ENCODE peak calls at places on chromosomes 7 and 10, in nine cellular contexts. One of them, this sample, is unnamed. For H3K27me3 and H3K36me3, the result is how much of the 10 kb centered on the place peaks cover.

GRCh38 chr10:59833810-59834209 is 72.5 kb downstream of the CCDC6 start:
- DNase-seq in thyroid gland: no peak
- DNase-seq in PC-3: no peak
- DNase-seq in ascending aorta: no peak
- DNase-seq in stomach: no peak
- DNase-seq in transverse colon: peak
- DNase-seq in kidney epithelial cell: no peak
- DNase-seq in fibroblast of lung: no peak
- DNase-seq in hepatocyte: no peak
- DNase-seq in this sample: no peak

GRCh38 chr10:8583096-8583495 is 528.6 kb downstream of the GATA3 start:
- DNase-seq in thyroid gland: no peak
- DNase-seq in PC-3: no peak
- DNase-seq in ascending aorta: no peak
- DNase-seq in stomach: no peak
- DNase-seq in transverse colon: no peak
- DNase-seq in kidney epithelial cell: no peak
- DNase-seq in fibroblast of lung: no peak
- DNase-seq in hepatocyte: no peak
- DNase-seq in this sample: no peak

GRCh38 chr7:6655636-6656385 is 18.7 kb downstream of the ZNF316 start:
- DNase-seq in thyroid gland: no peak
- DNase-seq in PC-3: no peak
- DNase-seq in ascending aorta: no peak
- DNase-seq in stomach: peak
- DNase-seq in transverse colon: no peak
- DNase-seq in kidney epithelial cell: no peak
- DNase-seq in fibroblast of lung: no peak
- DNase-seq in hepatocyte: no peak
- DNase-seq in this sample: no peak

GRCh38 chr10:53003094-53003493 is 230.5 kb upstream of the MBL2 start:
- DNase-seq in thyroid gland: no peak
- DNase-seq in PC-3: peak
- DNase-seq in ascending aorta: no peak
- DNase-seq in stomach: no peak
- DNase-seq in transverse colon: no peak
- DNase-seq in kidney epithelial cell: no peak
- DNase-seq in fibroblast of lung: no peak
- DNase-seq in hepatocyte: no peak
- DNase-seq in this sample: no peak

GRCh38 chr10:121194696-121195523 is 343.7 kb downstream of the WDR11 start:
- DNase-seq in thyroid gland: no peak
- DNase-seq in PC-3: no peak
- DNase-seq in ascending aorta: no peak
- DNase-seq in stomach: no peak
- DNase-seq in transverse colon: no peak
- DNase-seq in kidney epithelial cell: no peak
- DNase-seq in fibroblast of lung: no peak
- DNase-seq in hepatocyte: no peak
- DNase-seq in this sample: no peak

GRCh38 chr7:67753891-67754290 is 757.3 kb downstream of the TYW1 start:
- DNase-seq in thyroid gland: peak
- DNase-seq in PC-3: no peak
- DNase-seq in ascending aorta: no peak
- DNase-seq in stomach: no peak
- DNase-seq in transverse colon: no peak
- DNase-seq in kidney epithelial cell: no peak
- DNase-seq in fibroblast of lung: no peak
- DNase-seq in hepatocyte: no peak
- DNase-seq in this sample: no peak

GRCh38 chr7:69211739-69212138 is 386.5 kb upstream of the AUTS2 start:
- DNase-seq in thyroid gland: no peak
- DNase-seq in PC-3: no peak
- DNase-seq in ascending aorta: no peak
- DNase-seq in stomach: no peak
- DNase-seq in transverse colon: no peak
- DNase-seq in kidney epithelial cell: no peak
- DNase-seq in fibroblast of lung: no peak
- DNase-seq in hepatocyte: no peak
- DNase-seq in this sample: no peak

GRCh38 chr7:37930226-37930948 is 9.9 kb downstream of the EPDR1 start:
- DNase-seq in thyroid gland: peak
- DNase-seq in PC-3: peak
- DNase-seq in ascending aorta: no peak
- DNase-seq in stomach: no peak
- DNase-seq in transverse colon: no peak
- DNase-seq in kidney epithelial cell: no peak
- DNase-seq in fibroblast of lung: no peak
- DNase-seq in hepatocyte: no peak
- DNase-seq in this sample: no peak

GRCh38 chr7:3164363-3164762 is 120.7 kb upstream of the CARD11 start:
- DNase-seq in thyroid gland: no peak
- DNase-seq in PC-3: no peak
- DNase-seq in ascending aorta: no peak
- DNase-seq in stomach: peak
- DNase-seq in transverse colon: no peak
- DNase-seq in kidney epithelial cell: no peak
- DNase-seq in fibroblast of lung: no peak
- DNase-seq in hepatocyte: peak
- DNase-seq in this sample: peak

GRCh38 chr7:38413784-38414183 is 140.3 kb upstream of the TARP start:
- DNase-seq in thyroid gland: no peak
- DNase-seq in PC-3: no peak
- DNase-seq in ascending aorta: no peak
- DNase-seq in stomach: no peak
- DNase-seq in transverse colon: no peak
- DNase-seq in kidney epithelial cell: no peak
- DNase-seq in fibroblast of lung: no peak
- DNase-seq in hepatocyte: no peak
- DNase-seq in this sample: no peak

GRCh38 chr7:38311329-38311937 is 38.0 kb upstream of the TARP start:
- DNase-seq in thyroid gland: peak
- DNase-seq in PC-3: no peak
- DNase-seq in ascending aorta: no peak
- DNase-seq in stomach: no peak
- DNase-seq in transverse colon: peak
- DNase-seq in kidney epithelial cell: no peak
- DNase-seq in fibroblast of lung: no peak
- DNase-seq in hepatocyte: no peak
- DNase-seq in this sample: no peak

GRCh38 chr7:27194641-27195379 is 5.1 kb downstream of the HOXA13 start:
- DNase-seq in thyroid gland: no peak
- DNase-seq in PC-3: peak
- DNase-seq in ascending aorta: peak
- DNase-seq in stomach: no peak
- DNase-seq in transverse colon: peak
- DNase-seq in kidney epithelial cell: no peak
- DNase-seq in fibroblast of lung: no peak
- DNase-seq in hepatocyte: no peak
- DNase-seq in this sample: no peak

GRCh38 chr7:90597879-90598278 is 1.8 kb downstream of the CDK14 start:
- DNase-seq in thyroid gland: no peak
- DNase-seq in PC-3: no peak
- DNase-seq in ascending aorta: no peak
- DNase-seq in stomach: no peak
- DNase-seq in transverse colon: no peak
- DNase-seq in kidney epithelial cell: no peak
- DNase-seq in fibroblast of lung: no peak
- DNase-seq in hepatocyte: no peak
- DNase-seq in this sample: no peak

GRCh38 chr10:12587408-12587807 is 238.1 kb downstream of the CAMK1D start:
- DNase-seq in thyroid gland: no peak
- DNase-seq in PC-3: peak
- DNase-seq in ascending aorta: no peak
- DNase-seq in stomach: no peak
- DNase-seq in transverse colon: no peak
- DNase-seq in kidney epithelial cell: no peak
- DNase-seq in fibroblast of lung: no peak
- DNase-seq in hepatocyte: no peak
- DNase-seq in this sample: no peak

GRCh38 chr7:149196151-149196704 is 882 bp downstream of the ZNF282 start:
- DNase-seq in thyroid gland: peak
- DNase-seq in PC-3: no peak
- DNase-seq in ascending aorta: no peak
- DNase-seq in stomach: no peak
- DNase-seq in transverse colon: peak
- DNase-seq in kidney epithelial cell: no peak
- DNase-seq in fibroblast of lung: peak
- DNase-seq in hepatocyte: no peak
- DNase-seq in this sample: no peak

GRCh38 chr7:77200542-77200941 is 923 bp upstream of the FGL2 start:
- DNase-seq in thyroid gland: no peak
- DNase-seq in PC-3: no peak
- DNase-seq in ascending aorta: no peak
- DNase-seq in stomach: no peak
- DNase-seq in transverse colon: no peak
- DNase-seq in kidney epithelial cell: no peak
- DNase-seq in fibroblast of lung: no peak
- DNase-seq in hepatocyte: no peak
- DNase-seq in this sample: no peak

GRCh38 chr10:22022257-22023051 is 18.9 kb upstream of the DNAJC1 start:
- DNase-seq in thyroid gland: no peak
- DNase-seq in PC-3: no peak
- DNase-seq in ascending aorta: no peak
- DNase-seq in stomach: no peak
- DNase-seq in transverse colon: peak
- DNase-seq in kidney epithelial cell: no peak
- DNase-seq in fibroblast of lung: peak
- DNase-seq in hepatocyte: peak
- DNase-seq in this sample: no peak

GRCh38 chr7:24436131-24436920 is 136.9 kb upstream of the PALS2 start:
- DNase-seq in thyroid gland: no peak
- DNase-seq in PC-3: no peak
- DNase-seq in ascending aorta: no peak
- DNase-seq in stomach: no peak
- DNase-seq in transverse colon: no peak
- DNase-seq in kidney epithelial cell: no peak
- DNase-seq in fibroblast of lung: no peak
- DNase-seq in hepatocyte: no peak
- DNase-seq in this sample: no peak

DNA sequence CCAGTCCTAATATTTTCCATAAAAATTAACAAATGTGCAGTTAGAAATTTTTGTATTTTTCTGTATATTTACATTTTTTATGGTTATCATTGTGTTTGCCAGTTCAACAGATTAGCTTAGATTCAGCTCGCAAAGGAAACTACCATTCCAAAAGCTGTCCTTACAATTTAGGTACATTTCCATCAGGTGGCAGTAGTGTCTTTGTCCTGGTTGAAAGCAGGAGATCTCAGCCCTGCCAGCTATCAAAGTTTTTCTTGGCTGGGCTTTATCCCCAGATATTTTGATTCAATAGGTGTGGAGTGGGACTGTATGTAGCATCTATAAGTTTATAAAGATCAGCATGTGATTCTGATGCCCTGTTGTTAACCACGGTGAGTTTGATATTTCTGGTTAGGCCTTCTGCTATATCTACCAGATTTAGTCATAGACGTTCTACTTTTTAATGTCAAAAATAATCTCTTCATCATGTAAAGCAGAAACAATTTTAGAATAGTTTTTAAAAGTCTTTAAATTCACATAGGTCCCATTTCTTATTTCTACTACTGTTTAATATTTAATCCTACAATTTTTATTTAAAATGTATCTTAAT is 15.5 kb upstream of the ICA1 start:
- DNase-seq in thyroid gland: no peak
- DNase-seq in PC-3: peak
- DNase-seq in ascending aorta: no peak
- DNase-seq in stomach: peak
- DNase-seq in transverse colon: no peak
- DNase-seq in kidney epithelial cell: no peak
- DNase-seq in fibroblast of lung: no peak
- DNase-seq in hepatocyte: peak
- DNase-seq in this sample: peak
- TF ChIP-seq CTCF in thyroid gland: no peak
- TF ChIP-seq CTCF in PC-3: peak
- TF ChIP-seq CTCF in ascending aorta: no peak
- TF ChIP-seq CTCF in stomach: peak
- TF ChIP-seq CTCF in transverse colon: peak
- TF ChIP-seq CTCF in kidney epithelial cell: no peak
- TF ChIP-seq CTCF in fibroblast of lung: no peak
- TF ChIP-seq CTCF in hepatocyte: peak
- TF ChIP-seq CTCF in this sample: peak

DNA sequence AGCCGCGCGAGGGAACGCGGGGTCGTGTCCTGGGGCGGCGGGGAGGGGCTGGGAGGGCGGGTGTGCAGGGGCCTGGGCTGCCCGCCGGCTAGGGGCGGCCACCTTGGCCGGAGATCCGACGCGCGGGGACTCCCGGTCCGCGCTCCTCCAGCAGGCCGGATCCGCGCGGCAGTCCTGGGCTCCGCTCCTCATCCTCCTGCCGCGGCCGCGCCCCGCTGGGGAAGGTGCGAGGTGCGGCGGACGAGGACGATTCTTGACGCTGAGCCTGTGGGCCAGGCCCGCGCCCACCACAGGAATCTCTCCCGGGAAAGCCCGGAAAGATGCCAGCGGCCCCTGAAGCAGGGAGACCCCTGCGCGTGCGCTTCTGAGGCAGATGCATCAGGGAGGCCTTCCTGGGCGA is 6.6 kb upstream of the OGDHL start:
- DNase-seq in thyroid gland: no peak
- DNase-seq in PC-3: no peak
- DNase-seq in ascending aorta: no peak
- DNase-seq in stomach: no peak
- DNase-seq in transverse colon: no peak
- DNase-seq in kidney epithelial cell: no peak
- DNase-seq in fibroblast of lung: no peak
- DNase-seq in hepatocyte: no peak
- DNase-seq in this sample: no peak
- H3K27me3 ChIP-seq in thyroid gland: under half
- H3K27me3 ChIP-seq in PC-3: half or more
- H3K27me3 ChIP-seq in ascending aorta: under half
- H3K27me3 ChIP-seq in stomach: under half
- H3K27me3 ChIP-seq in transverse colon: half or more
- H3K27me3 ChIP-seq in kidney epithelial cell: under half
- H3K27me3 ChIP-seq in fibroblast of lung: under half
- H3K27me3 ChIP-seq in hepatocyte: under half
- H3K27me3 ChIP-seq in this sample: under half

GRCh38 chr10:103429647-103430046 is 22.5 kb downstream of the CALHM2 start:
- DNase-seq in thyroid gland: no peak
- DNase-seq in PC-3: no peak
- DNase-seq in ascending aorta: no peak
- DNase-seq in stomach: no peak
- DNase-seq in transverse colon: no peak
- DNase-seq in kidney epithelial cell: no peak
- DNase-seq in fibroblast of lung: no peak
- DNase-seq in hepatocyte: no peak
- DNase-seq in this sample: no peak
- H3K36me3 ChIP-seq in thyroid gland: under half
- H3K36me3 ChIP-seq in PC-3: under half
- H3K36me3 ChIP-seq in ascending aorta: half or more
- H3K36me3 ChIP-seq in stomach: under half
- H3K36me3 ChIP-seq in transverse colon: under half
- H3K36me3 ChIP-seq in kidney epithelial cell: under half
- H3K36me3 ChIP-seq in fibroblast of lung: under half
- H3K36me3 ChIP-seq in hepatocyte: under half
- H3K36me3 ChIP-seq in this sample: under half

DNA sequence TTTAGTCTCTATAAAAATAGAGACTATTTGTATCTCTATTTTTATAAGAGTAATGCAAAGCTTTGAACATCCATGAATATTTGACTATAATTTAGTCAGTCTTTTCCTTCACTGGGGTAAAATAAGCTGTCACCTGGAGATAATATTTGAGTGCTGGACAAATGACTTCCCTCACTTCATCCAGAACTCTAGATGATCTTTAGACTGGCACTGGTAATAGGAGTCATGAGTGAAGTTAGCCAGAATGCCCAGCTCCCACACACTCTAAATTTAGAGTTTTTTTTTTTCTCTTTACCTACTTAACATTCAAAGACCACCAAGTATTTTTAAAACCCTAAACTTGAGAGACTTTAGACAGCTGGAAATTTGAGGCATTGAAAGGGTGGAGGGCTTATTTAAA is 100.7 kb downstream of the LSMEM1 start:
- DNase-seq in thyroid gland: no peak
- DNase-seq in PC-3: no peak
- DNase-seq in ascending aorta: no peak
- DNase-seq in stomach: no peak
- DNase-seq in transverse colon: no peak
- DNase-seq in kidney epithelial cell: no peak
- DNase-seq in fibroblast of lung: no peak
- DNase-seq in hepatocyte: no peak
- DNase-seq in this sample: no peak
- TF ChIP-seq CTCF in thyroid gland: no peak
- TF ChIP-seq CTCF in PC-3: no peak
- TF ChIP-seq CTCF in ascending aorta: no peak
- TF ChIP-seq CTCF in stomach: no peak
- TF ChIP-seq CTCF in transverse colon: no peak
- TF ChIP-seq CTCF in kidney epithelial cell: no peak
- TF ChIP-seq CTCF in fibroblast of lung: no peak
- TF ChIP-seq CTCF in hepatocyte: no peak
- TF ChIP-seq CTCF in this sample: no peak

This sample was measured in Caco-2.